ENCODE peak calls at places on chromosomes 4 and X, in six cellular contexts. D is COR-L47; J is NCI-H1092 treated with DMSO at 0.1 percent for 48 hours; C is heart left ventricle; I is progenitor cell of endocrine pancreas; U is stimulated activated CD4-positive, alpha-beta T cell treated with anti-CD3 and anti-CD28 coated beads, TNF-alpha, amount 100 ng/mL, for 24 hours. L is an unnamed sample.

GRCh38 chr4:51885371-51885770 is 42.4 kb downstream of the DCUN1D4 start:
- DNase-seq in D (no peak), J (no peak), C (no peak), I (no peak), U (no peak), L (no peak)

GRCh38 chrX:20670611-20671010 is 403.9 kb upstream of the RPS6KA3 start:
- DNase-seq in D (no peak), J (no peak), C (no peak), I (no peak), U (no peak), L (no peak)

GRCh38 chr4:51820443-51820842 is 22.5 kb upstream of the DCUN1D4 start:
- DNase-seq in D (no peak), J (no peak), C (no peak), I (no peak), U (no peak), L (no peak)

GRCh38 chr4:161869511-161869910 is 294.3 kb downstream of the FSTL5 start:
- DNase-seq in D (no peak), J (no peak), C (no peak), I (no peak), U (no peak), L (no peak)

GRCh38 chr4:1402516-1403101 is 3.6 kb downstream of the NKX1-1 start:
- DNase-seq in D (no peak), J (no peak), C (no peak), I (no peak), U (no peak), L (no peak)

GRCh38 chrX:74450803-74451449 is 29.6 kb downstream of the SLC16A2 start:
- DNase-seq in D (no peak), J (no peak), C (no peak), I (no peak), U (no peak), L (no peak)

GRCh38 chr4:156193116-156193515 is 239.4 kb upstream of the CTSO start:
- DNase-seq in D (no peak), J (no peak), C (no peak), I (no peak), U (no peak), L (no peak)

GRCh38 chr4:72031868-72032619 is at the start of gene NPFFR2:
- DNase-seq in D (no peak), J (no peak), C (peak), I (peak), U (no peak), L (no peak)

GRCh38 chrX:103818844-103819243 is 13.2 kb downstream of the RAB9B start:
- DNase-seq in D (no peak), J (no peak), C (no peak), I (no peak), U (no peak), L (no peak)

GRCh38 chrX:50952406-50952805 is 41.9 kb downstream of the BMP15 start:
- DNase-seq in D (no peak), J (no peak), C (no peak), I (no peak), U (no peak), L (no peak)